ENCODE peak calls at places on chromosomes 12 and 14, in four cellular contexts. K is A549, I is K562, R is H1. L is an unnamed sample.

GRCh38 chr14:69716483-69717187 is 50.3 kb upstream of the SRSF5 start:
- DNase-seq in K (no peak), I (no peak), R (no peak), L (no peak)

GRCh38 chr14:38409081-38409705 is 153.3 kb upstream of the CLEC14A start:
- DNase-seq in R (no peak), K (no peak), I (no peak), L (no peak)

GRCh38 chr12:84741727-84742126 is 170.9 kb downstream of the SLC6A15 start:
- DNase-seq in R (no peak), K (no peak), I (no peak), L (no peak)

GRCh38 chr14:71582705-71583104 is 349.5 kb upstream of the RGS6 start:
- DNase-seq in R (no peak), I (no peak), K (no peak), L (no peak)

GRCh38 chr12:2507811-2508210 is 287.0 kb upstream of the FKBP4 start:
- DNase-seq in K (no peak), I (no peak), R (no peak), L (no peak)

GRCh38 chr12:40988335-40988734 is 199.8 kb upstream of the PDZRN4 start:
- DNase-seq in I (no peak), R (no peak), K (no peak), L (no peak)

GRCh38 chr12:84502907-84503787 is 409.5 kb downstream of the SLC6A15 start:
- DNase-seq in R (no peak), I (peak), K (peak), L (peak)

GRCh38 chr12:95460105-95460504 is 13.8 kb upstream of the METAP2 start:
- DNase-seq in K (no peak), I (no peak), R (no peak), L (no peak)

GRCh38 chr14:45716506-45716905 is 463.5 kb upstream of the MIS18BP1 start:
- DNase-seq in K (peak), R (no peak), I (no peak), L (peak)

GRCh38 chr14:24415421-24416253 is 13.8 kb downstream of the CBLN3 start:
- DNase-seq in R (no peak), I (no peak), K (no peak), L (no peak)

GRCh38 chr12:26633591-26634210 is 199.3 kb downstream of the ITPR2 start:
- DNase-seq in K (no peak), R (no peak), I (no peak), L (peak)

GRCh38 chr12:57434517-57435223 is at the start of gene INHBC:
- DNase-seq in K (no peak), I (no peak), R (no peak), L (peak)

GRCh38 chr12:96420255-96420930 is 20.2 kb upstream of the CDK17 start:
- DNase-seq in I (no peak), R (no peak), K (no peak), L (no peak)

GRCh38 chr12:87816186-87816585 is 213.0 kb downstream of the C12orf50 start:
- DNase-seq in I (no peak), R (no peak), K (no peak), L (no peak)

GRCh38 chr12:120489018-120489417 is 6.9 kb upstream of the DYNLL1 start:
- DNase-seq in K (no peak), I (peak), R (no peak), L (no peak)

DNA sequence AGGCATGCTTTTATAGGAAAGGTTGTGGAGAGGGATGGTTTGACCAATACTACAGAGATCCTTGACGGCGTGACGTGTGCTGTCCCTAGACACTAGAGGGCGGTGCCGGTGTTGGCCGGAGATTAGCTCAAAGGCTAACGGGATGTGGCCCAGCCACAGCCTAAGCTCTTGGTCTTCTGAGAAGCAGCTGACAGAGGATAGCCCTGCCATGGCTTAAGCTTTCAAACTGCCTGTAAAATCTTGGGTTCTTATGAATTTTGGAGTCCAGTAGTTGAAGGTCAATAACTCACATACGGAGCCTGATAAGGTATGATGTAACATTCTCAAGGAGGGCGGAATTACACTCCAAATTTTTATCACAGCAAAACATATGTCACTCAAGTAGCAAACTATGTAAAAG is 515.7 kb upstream of the ATXN7L3B start:
- DNase-seq in I (peak), K (peak), R (peak), L (peak)
- TF ChIP-seq CTCF in I (peak), K (peak), R (peak), L (peak)

DNA sequence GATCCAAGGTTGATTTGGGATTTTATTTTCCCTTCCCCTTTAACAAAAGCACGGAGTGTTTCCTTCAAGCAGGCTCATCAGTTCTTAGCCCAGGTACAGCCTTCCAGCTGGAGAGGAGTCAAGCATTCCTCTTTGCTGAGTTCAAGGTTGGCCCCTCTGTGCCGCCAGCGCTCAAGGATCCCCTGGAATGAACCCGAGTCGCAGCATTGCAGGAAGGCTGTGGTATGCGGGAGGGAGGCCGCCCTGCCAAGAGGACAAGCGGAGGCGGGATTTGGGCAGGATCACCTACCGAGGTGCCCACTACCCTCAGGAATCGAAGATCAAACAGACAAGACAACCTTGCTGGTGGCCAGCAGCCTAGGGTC is 53.9 kb upstream of the NCOR2 start:
- DNase-seq in K (no peak), R (peak), I (no peak), L (no peak)
- TF ChIP-seq PHF8 in K (no peak), R (no peak), I (no peak), L (no peak)

GRCh38 chr14:89244720-89245119 is 172.3 kb downstream of the FOXN3 start:
- DNase-seq in R (no peak), K (no peak), I (no peak), L (no peak)
- H3K27ac ChIP-seq in R (no peak), K (no peak), I (no peak), L (no peak)

DNA sequence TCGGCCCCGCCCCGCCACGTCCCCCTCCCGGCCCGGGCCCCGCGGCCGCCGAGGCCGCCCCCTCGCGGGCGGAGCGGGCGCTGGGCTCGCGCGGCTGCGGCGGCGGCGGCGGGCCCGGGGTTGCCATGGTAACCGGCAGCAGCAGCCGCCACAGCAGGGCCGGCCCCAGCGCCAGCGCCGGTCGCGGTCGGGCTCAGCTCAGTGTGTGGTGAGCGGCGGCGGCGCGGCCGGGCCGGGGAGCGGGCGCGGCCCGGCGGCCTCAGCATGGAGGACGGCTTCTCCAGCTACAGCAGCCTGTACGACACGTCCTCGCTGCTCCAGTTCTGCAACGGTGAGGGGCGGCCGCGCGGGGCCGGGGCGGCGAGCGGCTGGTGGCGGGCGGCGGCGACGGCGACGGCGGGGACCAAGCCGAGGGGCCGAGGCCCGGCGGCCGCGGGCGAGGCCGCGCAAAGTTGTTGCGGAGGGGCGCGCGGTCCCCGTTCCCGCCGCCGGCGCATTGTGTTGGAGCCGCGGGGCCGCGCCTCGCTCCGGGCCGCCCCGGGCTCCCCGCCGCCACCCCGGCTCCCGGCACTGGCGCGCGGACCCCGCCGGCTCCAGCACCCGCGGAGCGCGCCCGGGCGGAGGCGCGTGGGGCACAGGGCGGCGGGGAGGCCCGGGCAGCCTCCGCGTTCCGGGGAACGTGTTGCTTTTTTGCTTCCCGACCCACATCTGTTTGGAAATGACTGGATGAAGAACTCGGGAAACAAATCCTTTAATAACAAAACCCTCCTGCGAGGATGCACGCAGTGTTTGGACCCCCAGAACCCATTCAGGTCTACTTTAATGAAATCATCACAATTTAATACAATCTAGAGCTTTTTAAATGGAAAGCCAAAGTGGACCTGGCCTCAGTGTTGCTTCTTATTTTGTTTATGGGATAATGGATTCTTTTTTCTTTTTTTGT is at the start of gene EML1:
- DNase-seq in K (peak), I (peak), R (peak), L (peak)
- TF ChIP-seq CTCF in K (peak), I (peak), R (peak), L (no peak)

DNA sequence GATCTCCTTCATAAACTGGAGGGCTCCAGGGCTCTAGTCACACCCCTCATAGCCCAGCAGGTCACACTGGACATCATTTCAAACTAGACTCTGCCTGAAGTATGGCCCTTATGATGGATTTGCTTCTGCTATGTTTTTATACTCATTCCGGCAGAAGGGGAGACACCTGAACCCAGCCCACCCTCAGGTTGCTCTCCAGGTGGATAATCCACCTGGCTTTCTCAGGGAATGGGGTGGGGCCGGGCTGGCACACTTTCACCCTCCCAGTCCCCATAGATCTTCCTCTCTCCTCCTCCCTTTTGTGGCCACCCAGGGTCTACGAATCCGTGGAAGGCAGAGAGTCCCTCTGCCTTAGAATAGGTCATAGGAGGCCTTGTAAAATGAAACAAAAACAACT is 9.8 kb upstream of the KRT73 start:
- DNase-seq in K (no peak), I (no peak), R (no peak), L (no peak)
- TF ChIP-seq PHF8 in K (no peak), I (no peak), R (no peak), L (no peak)

GRCh38 chr14:52948836-52949235 is 2.0 kb downstream of the FERMT2 start:
- DNase-seq in R (no peak), K (no peak), I (no peak), L (no peak)

GRCh38 chr14:52948039-52948438 is 2.8 kb downstream of the FERMT2 start:
- DNase-seq in K (no peak), I (no peak), R (no peak), L (peak)

GRCh38 chr14:52949711-52950409 is 990 bp downstream of the FERMT2 start:
- DNase-seq in K (peak), R (no peak), I (no peak), L (peak)

GRCh38 chr14:52950410-52950897 is 396 bp downstream of the FERMT2 start:
- DNase-seq in K (peak), I (peak), R (no peak), L (peak)

DNA sequence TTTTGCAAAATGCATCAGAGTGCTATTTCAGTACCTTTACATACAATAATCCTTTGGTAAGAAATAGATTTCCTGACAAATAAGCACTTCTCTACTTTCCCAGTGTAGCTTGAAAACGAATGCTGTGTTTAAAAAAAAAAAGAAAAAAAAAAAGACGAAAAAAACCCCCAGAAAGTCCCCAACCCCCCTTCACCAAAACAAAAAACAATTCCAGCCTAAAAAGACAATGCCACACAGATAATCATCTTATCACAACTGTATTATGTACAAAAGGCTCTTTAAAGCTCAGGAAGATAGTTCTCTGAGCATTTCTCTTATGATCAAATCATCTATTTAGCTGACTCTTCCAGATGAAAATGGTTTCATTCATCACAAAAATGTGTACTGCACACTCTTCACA is 1.6 kb downstream of the FERMT2 start:
- DNase-seq in I (no peak), K (no peak), R (no peak), L (no peak)
- H3K27ac ChIP-seq in I (no peak), K (peak), R (no peak), L (peak)

GRCh38 chr12:9378430-9378835 is 170.2 kb upstream of the PZP start:
- DNase-seq in R (no peak), K (peak), I (peak), L (peak)
- TF ChIP-seq CTCF in R (peak), K (peak), I (peak), L (peak)

DNA sequence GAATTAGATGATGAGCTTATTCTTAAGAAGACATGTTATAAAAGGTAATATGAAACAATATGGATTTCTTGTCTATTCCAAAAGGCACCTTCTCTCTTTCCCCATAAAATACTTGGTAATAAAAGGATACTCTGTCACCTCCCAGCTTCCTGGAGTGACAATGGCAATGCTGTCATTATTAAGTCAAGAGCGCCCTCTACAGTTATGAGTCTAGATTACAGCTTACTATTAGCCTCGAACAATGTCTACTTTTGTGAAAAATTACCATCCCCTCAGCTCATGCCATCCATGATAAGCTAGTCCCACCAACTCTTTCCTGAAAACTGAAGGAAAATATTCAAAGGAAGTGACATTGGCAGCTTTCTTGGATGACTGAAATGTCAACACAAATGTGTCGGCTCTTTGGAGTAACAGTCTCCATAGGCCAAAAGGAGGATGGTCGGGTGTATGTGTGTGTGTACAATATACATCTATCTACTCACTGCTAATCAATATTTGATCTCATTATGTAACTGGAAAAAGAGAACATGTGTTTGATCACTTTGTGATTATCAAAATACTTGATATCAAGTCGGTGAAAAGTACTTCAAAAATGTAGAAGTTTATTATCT is 48.7 kb upstream of the CDKN3 start:
- DNase-seq in K (peak), I (peak), R (no peak), L (peak)
- TF ChIP-seq PHF8 in K (no peak), I (no peak), R (no peak), L (no peak)

GRCh38 chr12:38544357-38545066 is 227.9 kb downstream of the ALG10B start:
- DNase-seq in R (no peak), I (no peak), K (peak), L (no peak)
- H3K27ac ChIP-seq in R (peak), I (no peak), K (no peak), L (no peak)

L was measured in HepG2.